ENCODE peak calls at places on chromosomes 4 and X, in ten cellular contexts. Z, N, M, J, P, A, C, W, F and X are unnamed samples.

GRCh38 chr4:3345384-3345783 is 52.6 kb downstream of the RGS12 start:
- DNase-seq in Z (no peak), N (no peak), M (no peak), J (no peak), P (no peak), A (no peak), C (no peak), W (no peak), F (no peak), X (no peak)

GRCh38 chrX:10414872-10415703 is 205.3 kb downstream of the MID1 start:
- DNase-seq in Z (no peak), N (no peak), M (peak; percentile 3), J (peak; percentile 43), P (no peak), A (no peak), C (peak; percentile 27), W (peak; percentile 17), F (peak; percentile 6), X (no peak)

GRCh38 chr4:36420111-36420679 is 138.8 kb downstream of the DTHD1 start:
- DNase-seq in Z (no peak), N (no peak), M (no peak), J (no peak), P (no peak), A (no peak), C (no peak), W (no peak), F (no peak), X (no peak)

GRCh38 chrX:48025561-48025960 is 18.8 kb downstream of the SPACA5 start:
- DNase-seq in Z (no peak), N (peak; percentile 36), M (peak; percentile 71), J (peak; percentile 61), P (peak; percentile 58), A (no peak), C (peak; percentile 60), W (no peak), F (peak; percentile 76), X (no peak)

GRCh38 chr4:138110815-138111214 is 131.3 kb downstream of the SLC7A11 start:
- DNase-seq in Z (no peak), N (no peak), M (peak; percentile 5), J (peak; percentile 8), P (no peak), A (no peak), C (no peak), W (no peak), F (peak; percentile 52), X (no peak)

GRCh38 chrX:63128509-63128908 is 222.6 kb downstream of the SPIN4 start:
- DNase-seq in Z (no peak), N (no peak), M (peak; percentile 0), J (peak; percentile 9), P (no peak), A (no peak), C (no peak), W (no peak), F (peak; percentile 4), X (no peak)

GRCh38 chr4:12036450-12036849 is 607.8 kb upstream of the HS3ST1 start:
- DNase-seq in Z (no peak), N (no peak), M (peak; percentile 24), J (no peak), P (no peak), A (no peak), C (no peak), W (no peak), F (peak; percentile 64), X (no peak)

GRCh38 chr4:169270156-169270809 is 473 bp downstream of the SH3RF1 start:
- DNase-seq in Z (no peak), N (peak; percentile 58), M (peak; percentile 68), J (no peak), P (peak; percentile 58), A (peak; percentile 71), C (peak; percentile 55), W (no peak), F (peak; percentile 59), X (no peak)

GRCh38 chr4:17475481-17475880 is 36.4 kb downstream of the QDPR start:
- DNase-seq in Z (no peak), N (no peak), M (peak; percentile 47), J (peak; percentile 59), P (no peak), A (no peak), C (peak; percentile 21), W (no peak), F (peak; percentile 64), X (no peak)

GRCh38 chrX:140389331-140389730 is 115.5 kb downstream of the SOX3 start:
- DNase-seq in Z (no peak), N (no peak), M (no peak), J (no peak), P (no peak), A (no peak), C (no peak), W (no peak), F (no peak), X (no peak)

GRCh38 chr4:141375855-141376254 is 155.2 kb downstream of the ZNF330 start:
- DNase-seq in Z (no peak), N (no peak), M (peak; percentile 84), J (peak; percentile 93), P (no peak), A (no peak), C (peak; percentile 81), W (peak; percentile 55), F (peak; percentile 90), X (peak; percentile 76)

GRCh38 chrX:12771445-12772069 is 19.7 kb upstream of the PRPS2 start:
- DNase-seq in Z (peak; percentile 59), N (peak; percentile 63), M (peak; percentile 65), J (peak; percentile 31), P (no peak), A (peak; percentile 27), C (peak; percentile 5), W (no peak), F (peak; percentile 51), X (no peak)

GRCh38 chr4:147736458-147736857 is 4.6 kb downstream of the ARHGAP10 start:
- DNase-seq in Z (no peak), N (no peak), M (peak; percentile 84), J (peak; percentile 79), P (no peak), A (no peak), C (peak; percentile 78), W (no peak), F (peak; percentile 89), X (no peak)

GRCh38 chr4:72302981-72303704 is 265.9 kb downstream of the ADAMTS3 start:
- DNase-seq in Z (peak; percentile 2), N (peak; percentile 59), M (peak; percentile 58), J (peak; percentile 35), P (peak; percentile 24), A (no peak), C (peak; percentile 54), W (no peak), F (peak; percentile 56), X (no peak)

GRCh38 chrX:38335382-38335781 is 8.1 kb upstream of the RPGR start:
- DNase-seq in Z (no peak), N (no peak), M (no peak), J (no peak), P (no peak), A (no peak), C (no peak), W (no peak), F (no peak), X (no peak)
- TF ChIP-seq CTCF in Z (no peak), N (no peak), M (peak; percentile 35), J (peak; percentile 13), P (no peak), A (no peak), C (peak; percentile 14), W (no peak), F (peak; percentile 39), X (no peak)

GRCh38 chrX:151825927-151826471 is 86.7 kb upstream of the MAGEA4 start:
- DNase-seq in Z (no peak), N (no peak), M (peak; percentile 87), J (peak; percentile 1), P (no peak), A (peak; percentile 27), C (peak; percentile 84), W (peak; percentile 89), F (peak; percentile 87), X (peak; percentile 87)
- TF ChIP-seq CTCF in Z (no peak), N (no peak), M (peak; percentile 42), J (no peak), P (no peak), A (no peak), C (peak; percentile 24), W (peak; percentile 45), F (peak; percentile 37), X (peak; percentile 35)

GRCh38 chrX:35728481-35728880 is 69.7 kb upstream of the MAGEB16 start:
- DNase-seq in Z (no peak), N (no peak), M (no peak), J (no peak), P (no peak), A (no peak), C (no peak), W (no peak), F (no peak), X (no peak)

GRCh38 chrX:35733879-35734278 is 64.3 kb upstream of the MAGEB16 start:
- DNase-seq in Z (no peak), N (no peak), M (no peak), J (no peak), P (no peak), A (no peak), C (no peak), W (no peak), F (no peak), X (no peak)
- TF ChIP-seq CTCF in Z (no peak), N (no peak), M (no peak), J (no peak), P (no peak), A (no peak), C (no peak), W (no peak), F (no peak), X (no peak)

GRCh38 chr4:67886281-67886680 is 2.5 kb upstream of the TMPRSS11D start:
- DNase-seq in Z (no peak), N (no peak), M (peak; percentile 14), J (peak; percentile 61), P (no peak), A (no peak), C (peak; percentile 58), W (no peak), F (peak; percentile 52), X (no peak)

GRCh38 chr4:67885727-67886126 is 1.9 kb upstream of the TMPRSS11D start:
- DNase-seq in Z (no peak), N (no peak), M (peak; percentile 57), J (peak; percentile 98), P (no peak), A (no peak), C (peak; percentile 91), W (peak; percentile 89), F (peak; percentile 71), X (peak; percentile 54)

GRCh38 chr4:67881226-67881625 is 2.6 kb downstream of the TMPRSS11D start:
- DNase-seq in Z (no peak), N (no peak), M (no peak), J (no peak), P (no peak), A (no peak), C (no peak), W (no peak), F (no peak), X (no peak)

GRCh38 chr4:67883463-67883862 is 339 bp downstream of the TMPRSS11D start:
- DNase-seq in Z (no peak), N (no peak), M (no peak), J (no peak), P (no peak), A (no peak), C (no peak), W (no peak), F (no peak), X (no peak)

DNA sequence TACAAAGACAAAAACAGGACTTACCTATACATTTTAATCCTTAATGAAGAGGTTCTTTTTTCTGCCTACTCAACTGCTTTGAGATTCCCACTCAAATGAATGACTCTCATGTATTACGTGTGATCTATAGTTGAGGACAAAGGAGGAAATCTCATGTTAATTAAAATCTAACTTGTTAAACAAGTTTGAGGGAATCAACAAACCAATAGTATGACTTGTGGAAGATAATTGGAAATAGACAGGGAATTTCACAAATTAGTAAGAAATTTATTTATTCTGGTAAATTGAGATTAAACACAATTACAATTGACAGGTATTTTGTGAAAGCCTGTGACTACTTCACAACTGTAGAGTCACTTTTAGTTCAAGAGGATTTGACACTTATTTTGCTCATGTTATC is at the start of gene TMPRSS11D:
- DNase-seq in Z (no peak), N (no peak), M (no peak), J (no peak), P (no peak), A (no peak), C (no peak), W (no peak), F (no peak), X (no peak)
- TF ChIP-seq CTCF in Z (no peak), N (no peak), M (no peak), J (no peak), P (no peak), A (no peak), C (no peak), W (no peak), F (no peak), X (no peak)